ENCODE peak calls at places on chromosomes 16 and 17, in seven cellular contexts. Q, E, N, B, C, F and G are unnamed samples.

GRCh38 chr17:71905632-71906031 is 215.2 kb upstream of the SOX9 start:
- DNase-seq in Q (no peak), E (no peak), N (no peak), B (no peak), C (no peak), F (no peak), G (no peak)

GRCh38 chr17:48103379-48103715 is 2.1 kb upstream of the CBX1 start:
- DNase-seq in Q (no peak), E (no peak), N (no peak), B (no peak), C (no peak), F (no peak), G (no peak)

GRCh38 chr16:24611310-24611709 is 71.9 kb downstream of the RBBP6 start:
- DNase-seq in Q (no peak), E (no peak), N (no peak), B (no peak), C (no peak), F (no peak), G (no peak)

GRCh38 chr17:50266384-50267073 is 7.7 kb upstream of the TMEM92 start:
- DNase-seq in Q (peak), E (peak), N (no peak), B (peak), C (no peak), F (no peak), G (no peak)

GRCh38 chr17:17736205-17737183 is 55.2 kb downstream of the RAI1 start:
- DNase-seq in Q (peak), E (no peak), N (no peak), B (peak), C (no peak), F (no peak), G (no peak)

GRCh38 chr16:50547340-50547865 is 793 bp upstream of the NKD1 start:
- DNase-seq in Q (no peak), E (no peak), N (peak), B (no peak), C (peak), F (peak), G (no peak)

GRCh38 chr16:30820952-30821421 is 34.0 kb upstream of the ZNF629 start:
- DNase-seq in Q (no peak), E (no peak), N (no peak), B (no peak), C (no peak), F (no peak), G (no peak)

GRCh38 chr16:50384500-50385122 is 15.8 kb upstream of the BRD7 start:
- DNase-seq in Q (no peak), E (no peak), N (no peak), B (no peak), C (no peak), F (no peak), G (no peak)

GRCh38 chr17:76734080-76734840 is 2.9 kb downstream of the SRSF2 start:
- DNase-seq in Q (peak), E (no peak), N (no peak), B (peak), C (no peak), F (no peak), G (no peak)

GRCh38 chr16:49997721-49998251 is 27.2 kb upstream of the CNEP1R1 start:
- DNase-seq in Q (no peak), E (no peak), N (no peak), B (no peak), C (no peak), F (no peak), G (no peak)

GRCh38 chr16:30004424-30004776 is 6.4 kb downstream of the DOC2A start:
- DNase-seq in Q (no peak), E (no peak), N (no peak), B (no peak), C (no peak), F (no peak), G (no peak)

GRCh38 chr17:9513266-9513665 is 62.4 kb downstream of the STX8 start:
- DNase-seq in Q (peak), E (no peak), N (no peak), B (peak), C (no peak), F (no peak), G (no peak)

GRCh38 chr16:66130296-66130910 is 236.1 kb upstream of the CDH5 start:
- DNase-seq in Q (peak), E (no peak), N (no peak), B (peak), C (no peak), F (no peak), G (no peak)

GRCh38 chr16:8831450-8832382 is 34.1 kb downstream of the PMM2 start:
- DNase-seq in Q (no peak), E (no peak), N (no peak), B (no peak), C (no peak), F (no peak), G (no peak)
- H3K4me3 ChIP-seq in Q (no peak), E (no peak), N (no peak), B (no peak), C (no peak), F (no peak), G (no peak)

GRCh38 chr16:54540525-54541180 is 254.1 kb upstream of the IRX3 start:
- DNase-seq in Q (no peak), E (peak), N (no peak), B (no peak), C (no peak), F (peak), G (no peak)

GRCh38 chr16:54546481-54546880 is 259.9 kb upstream of the IRX3 start:
- DNase-seq in Q (no peak), E (no peak), N (no peak), B (no peak), C (no peak), F (no peak), G (no peak)

GRCh38 chr16:54545890-54546476 is 259.4 kb upstream of the IRX3 start:
- DNase-seq in Q (no peak), E (no peak), N (no peak), B (no peak), C (no peak), F (no peak), G (no peak)

GRCh38 chr16:54544553-54545180 is 258.1 kb upstream of the IRX3 start:
- DNase-seq in Q (no peak), E (no peak), N (no peak), B (no peak), C (no peak), F (no peak), G (no peak)

DNA sequence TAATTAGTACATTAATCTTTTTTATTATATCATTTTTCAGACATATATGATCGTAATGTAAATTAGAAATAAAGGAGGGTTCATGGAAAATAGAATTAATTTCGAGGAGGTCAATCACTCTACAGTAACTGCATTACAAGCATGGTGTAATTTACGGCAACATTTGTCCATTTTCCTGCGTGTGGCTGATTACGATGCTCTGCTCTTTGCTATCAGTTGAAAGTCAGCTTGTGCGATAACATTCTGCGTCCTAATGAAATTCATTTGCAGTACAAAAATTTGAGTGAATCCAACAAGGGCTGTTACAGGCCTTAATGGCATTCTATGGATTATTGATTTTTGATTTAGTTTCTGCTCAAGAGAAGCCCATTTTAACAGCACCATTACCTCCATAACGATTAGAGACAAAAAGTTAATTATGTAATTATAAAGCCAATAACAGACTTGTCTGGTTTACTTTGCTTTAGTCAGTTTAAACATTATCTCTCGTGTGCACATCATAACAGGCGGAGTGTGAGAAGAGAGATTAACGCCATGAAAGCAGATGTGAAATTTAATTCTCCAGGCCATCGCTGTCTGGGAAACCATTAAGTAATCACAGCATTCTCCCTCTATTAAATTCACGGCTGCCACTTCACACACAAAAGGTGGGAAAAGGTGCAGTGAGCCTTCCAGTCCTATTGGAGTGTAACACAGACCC is 256.4 kb upstream of the IRX3 start:
- DNase-seq in Q (no peak), E (no peak), N (no peak), B (no peak), C (no peak), F (no peak), G (no peak)
- H3K4me3 ChIP-seq in Q (no peak), E (no peak), N (no peak), B (no peak), C (no peak), F (no peak), G (no peak)

GRCh38 chr17:79187186-79187585 is 112.6 kb downstream of the ENGASE start:
- DNase-seq in Q (no peak), E (no peak), N (no peak), B (no peak), C (no peak), F (no peak), G (no peak)
- H3K4me3 ChIP-seq in Q (no peak), E (no peak), N (no peak), B (no peak), C (no peak), F (no peak), G (no peak)

GRCh38 chr16:87966685-87967185 is 15.5 kb downstream of the BANP start:
- DNase-seq in Q (no peak), E (no peak), N (peak), B (no peak), C (no peak), F (no peak), G (no peak)
- H3K4me3 ChIP-seq in Q (no peak), E (no peak), N (no peak), B (peak), C (no peak), F (no peak), G (peak)

DNA sequence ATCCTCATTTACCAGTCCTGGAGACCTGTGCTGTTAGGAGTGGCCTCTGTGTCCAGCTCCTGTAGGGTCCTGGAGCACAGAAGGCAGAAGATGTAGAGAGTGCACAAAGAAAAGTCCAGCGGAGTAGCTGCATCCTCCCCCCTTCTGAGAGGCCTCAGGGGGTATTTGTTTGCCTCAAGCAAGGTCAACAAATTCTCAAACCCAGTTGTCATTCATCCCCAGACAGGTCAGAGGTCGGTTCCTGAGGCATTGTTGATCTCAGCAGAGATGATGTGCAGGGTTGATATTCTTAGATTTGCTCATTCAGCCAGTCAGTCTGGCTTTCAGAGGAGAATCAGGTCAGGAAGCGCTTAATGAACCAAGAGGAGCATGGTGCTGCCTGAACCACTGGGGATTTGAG is 8.3 kb upstream of the RBFOX1 start:
- DNase-seq in Q (no peak), E (no peak), N (no peak), B (no peak), C (no peak), F (no peak), G (no peak)
- H3K4me3 ChIP-seq in Q (no peak), E (no peak), N (no peak), B (no peak), C (no peak), F (no peak), G (no peak)

GRCh38 chr16:1201444-1201843 is 23.6 kb downstream of the TPSG1 start:
- DNase-seq in Q (no peak), E (no peak), N (no peak), B (no peak), C (no peak), F (no peak), G (no peak)

GRCh38 chr16:1200014-1200627 is 24.9 kb downstream of the TPSG1 start:
- DNase-seq in Q (no peak), E (no peak), N (no peak), B (no peak), C (no peak), F (no peak), G (no peak)

GRCh38 chr16:1197237-1197866 is 27.7 kb downstream of the TPSG1 start:
- DNase-seq in Q (no peak), E (no peak), N (no peak), B (no peak), C (no peak), F (no peak), G (no peak)

GRCh38 chr16:1198194-1198593 is 26.9 kb downstream of the TPSG1 start:
- DNase-seq in Q (no peak), E (no peak), N (no peak), B (no peak), C (no peak), F (no peak), G (no peak)

DNA sequence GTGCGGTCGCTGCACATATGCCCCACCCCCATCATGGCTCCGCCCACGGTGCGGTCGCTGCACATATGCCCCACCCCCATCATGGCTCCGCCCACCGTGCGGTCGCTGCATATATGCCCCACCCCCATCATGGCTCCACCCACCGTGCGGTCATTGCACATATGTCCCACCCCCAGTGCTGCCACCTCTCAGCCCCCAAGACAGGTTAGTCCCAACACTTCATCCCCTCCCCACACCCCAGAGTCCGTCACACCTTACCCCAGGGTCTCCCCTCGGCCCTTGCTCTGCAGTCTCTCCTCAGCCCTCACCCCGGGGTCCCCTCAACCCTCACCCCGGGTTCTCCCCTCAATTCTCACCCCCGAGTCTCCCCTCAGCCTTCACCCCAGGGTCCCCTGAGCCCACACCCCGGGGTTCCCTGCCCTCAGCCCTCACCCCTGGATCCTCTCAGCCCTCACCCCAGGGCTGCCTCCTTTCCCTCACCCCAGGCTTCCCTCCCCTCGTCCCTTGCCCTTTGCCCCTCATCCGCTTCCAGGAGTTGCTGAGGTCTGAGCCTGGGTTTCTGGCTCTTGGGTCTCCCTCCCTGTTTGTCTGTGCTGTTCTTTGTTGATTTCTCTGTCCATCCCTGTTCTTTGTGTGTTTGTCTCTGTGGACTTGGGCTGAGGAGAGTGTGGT is 25.6 kb downstream of the TPSG1 start:
- DNase-seq in Q (no peak), E (no peak), N (no peak), B (no peak), C (no peak), F (no peak), G (no peak)
- H3K4me3 ChIP-seq in Q (no peak), E (no peak), N (no peak), B (no peak), C (no peak), F (no peak), G (no peak)

DNA sequence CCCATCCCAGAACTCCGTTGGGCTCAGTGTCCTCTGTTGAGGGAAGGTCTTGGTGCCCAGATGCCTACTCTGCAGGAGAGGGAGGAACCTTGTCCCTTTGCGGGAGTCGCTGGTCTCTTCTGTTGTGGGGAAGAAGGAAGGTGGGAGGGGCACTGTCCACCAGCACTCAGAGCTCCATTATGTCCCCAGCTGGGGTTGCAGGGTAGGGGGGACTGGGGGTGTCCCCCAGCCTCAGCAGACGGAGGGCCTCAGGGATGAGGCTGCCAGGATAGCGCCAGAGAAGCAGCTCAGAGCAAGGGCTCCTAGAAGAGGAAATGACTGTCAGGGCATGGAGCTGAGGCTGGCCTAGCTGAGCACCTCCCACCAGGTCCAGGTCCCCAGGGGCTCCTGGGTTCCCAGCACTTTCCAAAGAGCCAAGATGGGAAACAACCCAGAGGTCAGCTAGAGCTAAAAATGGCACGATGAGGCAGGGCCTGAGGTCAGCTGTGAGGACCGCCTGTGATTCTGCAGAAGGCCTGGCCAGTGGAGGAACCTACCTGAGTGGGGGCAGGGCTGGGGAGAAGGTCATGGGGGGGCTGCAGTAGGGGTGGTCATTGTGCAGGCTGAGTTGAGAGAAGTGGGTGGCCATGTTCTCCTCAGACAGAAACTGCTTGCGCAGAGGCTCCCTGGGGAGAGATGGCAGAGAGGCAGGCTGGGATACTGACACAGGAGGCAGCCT is 886 bp downstream of the HCFC1R1 start:
- DNase-seq in Q (peak), E (no peak), N (no peak), B (peak), C (no peak), F (no peak), G (no peak)
- H3K4me3 ChIP-seq in Q (peak), E (peak), N (peak), B (peak), C (no peak), F (peak), G (peak)

GRCh38 chr16:46569231-46569735 is 51.9 kb downstream of the SHCBP1 start:
- DNase-seq in Q (no peak), E (no peak), N (no peak), B (no peak), C (no peak), F (no peak), G (no peak)
- H3K4me3 ChIP-seq in Q (no peak), E (no peak), N (no peak), B (no peak), C (no peak), F (no peak), G (no peak)

GRCh38 chr17:37830151-37830993 is 85.5 kb upstream of the HNF1B start:
- DNase-seq in Q (no peak), E (no peak), N (no peak), B (no peak), C (no peak), F (peak), G (no peak)
- H3K4me3 ChIP-seq in Q (no peak), E (no peak), N (no peak), B (no peak), C (no peak), F (no peak), G (no peak)